ENCODE peak calls at places on chromosome 19, in six cellular contexts. One of them, this sample, is unnamed.

GRCh38 chr19:50332264-50333038 is 3.3 kb upstream of the KCNC3 start:
- DNase-seq in ovary: no peak
- DNase-seq in GM12878: no peak
- DNase-seq in SK-N-SH: no peak
- DNase-seq in hepatocyte: peak; percentile 64
- DNase-seq in osteoblast: peak; percentile 71
- DNase-seq in this sample: no peak

GRCh38 chr19:30664358-30665058 is 292.3 kb downstream of the ZNF536 start:
- DNase-seq in ovary: no peak
- DNase-seq in GM12878: no peak
- DNase-seq in SK-N-SH: peak; percentile 51
- DNase-seq in hepatocyte: peak; percentile 77
- DNase-seq in osteoblast: no peak
- DNase-seq in this sample: no peak

GRCh38 chr19:15737722-15738121 is at the start of gene OR10H3:
- DNase-seq in ovary: no peak
- DNase-seq in GM12878: no peak
- DNase-seq in SK-N-SH: no peak
- DNase-seq in hepatocyte: no peak
- DNase-seq in osteoblast: no peak
- DNase-seq in this sample: no peak

GRCh38 chr19:11195169-11195568 is 2.2 kb downstream of the KANK2 start:
- DNase-seq in ovary: no peak
- DNase-seq in GM12878: no peak
- DNase-seq in SK-N-SH: no peak
- DNase-seq in hepatocyte: no peak
- DNase-seq in osteoblast: peak; percentile 93
- DNase-seq in this sample: no peak

GRCh38 chr19:18762125-18763023 is 28.7 kb downstream of the COMP start:
- DNase-seq in ovary: peak; percentile 61
- DNase-seq in GM12878: no peak
- DNase-seq in SK-N-SH: peak; percentile 82
- DNase-seq in hepatocyte: peak; percentile 79
- DNase-seq in osteoblast: no peak
- DNase-seq in this sample: no peak

GRCh38 chr19:52946322-52947310 is 16.1 kb downstream of the ZNF816 start:
- DNase-seq in ovary: peak; percentile 50
- DNase-seq in GM12878: no peak
- DNase-seq in SK-N-SH: peak; percentile 54
- DNase-seq in hepatocyte: peak; percentile 78
- DNase-seq in osteoblast: peak; percentile 72
- DNase-seq in this sample: no peak

GRCh38 chr19:40592170-40592569 is 9.0 kb upstream of the LTBP4 start:
- DNase-seq in ovary: no peak
- DNase-seq in GM12878: no peak
- DNase-seq in SK-N-SH: peak; percentile 58
- DNase-seq in hepatocyte: no peak
- DNase-seq in osteoblast: peak; percentile 94
- DNase-seq in this sample: no peak

GRCh38 chr19:48780684-48781391 is 25.5 kb downstream of the FGF21 start:
- DNase-seq in ovary: no peak
- DNase-seq in GM12878: peak; percentile 54
- DNase-seq in SK-N-SH: no peak
- DNase-seq in hepatocyte: peak; percentile 60
- DNase-seq in osteoblast: peak; percentile 30
- DNase-seq in this sample: peak; percentile 49

GRCh38 chr19:3208317-3209207 is 15.9 kb upstream of the CELF5 start:
- DNase-seq in ovary: no peak
- DNase-seq in GM12878: no peak
- DNase-seq in SK-N-SH: no peak
- DNase-seq in hepatocyte: no peak
- DNase-seq in osteoblast: no peak
- DNase-seq in this sample: no peak

GRCh38 chr19:54521022-54521859 is 18.6 kb downstream of the LAIR2 start:
- DNase-seq in ovary: no peak
- DNase-seq in GM12878: peak; percentile 65
- DNase-seq in SK-N-SH: no peak
- DNase-seq in hepatocyte: no peak
- DNase-seq in osteoblast: no peak
- DNase-seq in this sample: no peak

GRCh38 chr19:52638601-52639000 is 446 bp upstream of the ZNF83 start:
- DNase-seq in ovary: peak; percentile 33
- DNase-seq in GM12878: no peak
- DNase-seq in SK-N-SH: peak; percentile 53
- DNase-seq in hepatocyte: peak; percentile 43
- DNase-seq in osteoblast: peak; percentile 69
- DNase-seq in this sample: no peak

GRCh38 chr19:46755077-46755852 is 9.0 kb upstream of the STRN4 start:
- DNase-seq in ovary: no peak
- DNase-seq in GM12878: no peak
- DNase-seq in SK-N-SH: no peak
- DNase-seq in hepatocyte: no peak
- DNase-seq in osteoblast: peak; percentile 93
- DNase-seq in this sample: no peak

GRCh38 chr19:3186377-3186688 is 603 bp downstream of the NCLN start:
- DNase-seq in ovary: no peak
- DNase-seq in GM12878: no peak
- DNase-seq in SK-N-SH: peak; percentile 60
- DNase-seq in hepatocyte: peak; percentile 38
- DNase-seq in osteoblast: no peak
- DNase-seq in this sample: no peak

GRCh38 chr19:6654347-6655310 is 15.3 kb downstream of the TNFSF14 start:
- DNase-seq in ovary: no peak
- DNase-seq in GM12878: no peak
- DNase-seq in SK-N-SH: no peak
- DNase-seq in hepatocyte: no peak
- DNase-seq in osteoblast: peak; percentile 32
- DNase-seq in this sample: no peak

GRCh38 chr19:35223084-35223790 is 5.3 kb downstream of the FAM187B start:
- DNase-seq in ovary: no peak
- DNase-seq in GM12878: no peak
- DNase-seq in SK-N-SH: no peak
- DNase-seq in hepatocyte: no peak
- DNase-seq in osteoblast: no peak
- DNase-seq in this sample: no peak

GRCh38 chr19:38893341-38893771 is 6.1 kb downstream of the SIRT2 start:
- DNase-seq in ovary: no peak
- DNase-seq in GM12878: no peak
- DNase-seq in SK-N-SH: no peak
- DNase-seq in hepatocyte: no peak
- DNase-seq in osteoblast: peak; percentile 66
- DNase-seq in this sample: no peak

GRCh38 chr19:38898788-38899446 is 501 bp downstream of the SIRT2 start:
- DNase-seq in ovary: no peak
- DNase-seq in GM12878: no peak
- DNase-seq in SK-N-SH: no peak
- DNase-seq in hepatocyte: no peak
- DNase-seq in osteoblast: peak; percentile 87
- DNase-seq in this sample: no peak

GRCh38 chr19:38891791-38892190 is 7.6 kb downstream of the SIRT2 start:
- DNase-seq in ovary: no peak
- DNase-seq in GM12878: no peak
- DNase-seq in SK-N-SH: no peak
- DNase-seq in hepatocyte: no peak
- DNase-seq in osteoblast: no peak
- DNase-seq in this sample: no peak

GRCh38 chr19:38892841-38893240 is 6.6 kb downstream of the SIRT2 start:
- DNase-seq in ovary: no peak
- DNase-seq in GM12878: no peak
- DNase-seq in SK-N-SH: no peak
- DNase-seq in hepatocyte: no peak
- DNase-seq in osteoblast: peak; percentile 70
- DNase-seq in this sample: no peak

GRCh38 chr19:38894968-38895367 is 4.5 kb downstream of the SIRT2 start:
- DNase-seq in ovary: no peak
- DNase-seq in GM12878: no peak
- DNase-seq in SK-N-SH: no peak
- DNase-seq in hepatocyte: no peak
- DNase-seq in osteoblast: peak; percentile 62
- DNase-seq in this sample: no peak
- TF ChIP-seq CTCF in ovary: no peak
- TF ChIP-seq CTCF in GM12878: no peak
- TF ChIP-seq CTCF in SK-N-SH: no peak
- TF ChIP-seq CTCF in hepatocyte: no peak
- TF ChIP-seq CTCF in osteoblast: no peak
- TF ChIP-seq CTCF in this sample: no peak

DNA sequence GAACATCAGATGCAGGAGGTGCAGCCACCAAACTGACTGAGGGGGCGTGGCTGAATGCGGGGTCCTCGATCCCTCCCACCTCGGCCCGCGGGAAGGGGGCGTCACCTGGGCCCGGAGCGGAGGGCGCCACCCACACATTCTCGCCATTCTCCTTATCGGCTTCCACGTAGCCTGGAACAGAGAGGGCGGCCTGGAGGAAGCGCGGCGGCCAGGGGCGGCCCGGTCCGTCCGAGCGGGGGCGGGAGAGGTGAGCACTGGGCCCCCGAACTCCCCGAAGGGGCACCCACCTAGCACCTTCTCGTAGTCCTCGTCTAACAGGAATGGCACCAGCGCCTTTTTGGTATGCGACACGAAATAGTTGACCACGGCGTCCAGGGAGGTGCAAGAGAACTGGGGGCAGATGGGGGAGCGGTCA is 11.8 kb downstream of the STAP2 start:
- DNase-seq in ovary: peak; percentile 47
- DNase-seq in GM12878: no peak
- DNase-seq in SK-N-SH: peak; percentile 75
- DNase-seq in hepatocyte: no peak
- DNase-seq in osteoblast: no peak
- DNase-seq in this sample: no peak
- H3K4me3 ChIP-seq in ovary: peak overlapping the region; percentile 48
- H3K4me3 ChIP-seq in GM12878: no peak overlapping the region
- H3K4me3 ChIP-seq in SK-N-SH: peak overlapping the region; percentile 54
- H3K4me3 ChIP-seq in hepatocyte: no peak overlapping the region
- H3K4me3 ChIP-seq in osteoblast: no peak overlapping the region
- H3K4me3 ChIP-seq in this sample: no peak overlapping the region

DNA sequence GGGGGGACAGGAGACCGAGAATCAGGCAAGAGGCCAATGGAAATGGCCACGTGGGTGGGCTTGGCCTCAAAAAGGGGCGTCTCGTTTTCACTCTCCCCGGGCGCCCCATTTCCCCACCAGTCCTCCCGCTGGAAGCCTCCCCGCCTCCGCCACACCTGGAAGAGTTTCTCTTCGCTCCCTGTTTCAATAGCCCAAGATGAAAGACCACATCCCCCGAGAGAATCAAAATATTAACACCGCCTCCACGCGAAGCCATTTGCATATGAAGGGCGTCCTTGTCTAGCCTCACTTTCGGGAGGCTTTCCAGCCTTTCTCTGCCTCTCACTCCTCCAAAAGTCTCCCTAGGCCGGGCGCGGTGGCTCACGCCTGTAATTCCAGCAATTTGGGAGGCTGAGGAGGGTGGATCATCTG is 691 bp upstream of the OLFM2 start:
- DNase-seq in ovary: no peak
- DNase-seq in GM12878: no peak
- DNase-seq in SK-N-SH: peak; percentile 35
- DNase-seq in hepatocyte: no peak
- DNase-seq in osteoblast: peak; percentile 85
- DNase-seq in this sample: no peak
- H3K27me3 ChIP-seq in ovary: no peaks in the 10 kb centered on the region
- H3K27me3 ChIP-seq in GM12878: no peaks in the 10 kb centered on the region
- H3K27me3 ChIP-seq in SK-N-SH: peaks cover 23% of the 10 kb centered on the region
- H3K27me3 ChIP-seq in hepatocyte: peaks cover 25% of the 10 kb centered on the region
- H3K27me3 ChIP-seq in osteoblast: peaks cover 39% of the 10 kb centered on the region
- H3K27me3 ChIP-seq in this sample: peaks cover 33% of the 10 kb centered on the region

DNA sequence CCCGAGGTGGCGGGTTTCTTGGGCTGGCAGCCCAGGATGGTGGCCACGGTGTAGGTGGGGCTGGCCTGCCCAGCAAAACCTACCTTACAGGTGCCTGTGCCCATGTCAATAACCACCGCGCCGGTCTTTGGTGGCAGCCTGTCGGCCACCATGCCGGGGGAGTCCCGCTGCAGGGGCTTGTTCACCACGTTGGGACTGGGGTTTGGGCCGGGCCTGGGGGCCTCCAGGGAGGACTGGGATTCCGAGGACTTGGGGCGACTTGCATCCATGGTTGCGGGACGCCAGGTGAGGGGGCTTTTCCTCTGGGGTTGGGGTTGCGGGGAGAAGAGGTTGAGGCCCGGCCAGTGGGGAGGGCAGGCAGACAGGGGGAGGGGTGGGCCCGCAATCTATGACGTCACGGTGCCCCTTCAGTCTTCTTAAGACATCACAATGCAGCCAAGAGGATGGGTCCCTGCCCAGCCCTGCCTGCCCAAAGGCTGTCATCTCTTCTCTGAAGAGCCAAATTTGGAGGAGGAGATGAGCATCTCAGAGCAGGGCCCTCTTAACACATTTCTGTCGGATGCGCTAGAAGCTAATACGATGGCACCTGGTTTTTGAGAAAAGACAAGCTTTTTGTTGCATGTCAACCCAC is at the start of gene ACTL9:
- DNase-seq in ovary: no peak
- DNase-seq in GM12878: no peak
- DNase-seq in SK-N-SH: no peak
- DNase-seq in hepatocyte: no peak
- DNase-seq in osteoblast: peak; percentile 53
- DNase-seq in this sample: no peak
- TF ChIP-seq CTCF in ovary: no peak
- TF ChIP-seq CTCF in GM12878: no peak
- TF ChIP-seq CTCF in SK-N-SH: no peak
- TF ChIP-seq CTCF in hepatocyte: no peak
- TF ChIP-seq CTCF in osteoblast: no peak
- TF ChIP-seq CTCF in this sample: no peak

GRCh38 chr19:4910594-4911273 is 1.4 kb downstream of the UHRF1 start:
- DNase-seq in ovary: no peak
- DNase-seq in GM12878: no peak
- DNase-seq in SK-N-SH: peak; percentile 62
- DNase-seq in hepatocyte: no peak
- DNase-seq in osteoblast: peak; percentile 91
- DNase-seq in this sample: no peak
- H3K4me3 ChIP-seq in ovary: peak overlapping the region; percentile 68
- H3K4me3 ChIP-seq in GM12878: peak overlapping the region; percentile 99
- H3K4me3 ChIP-seq in SK-N-SH: peak overlapping the region; percentile 62
- H3K4me3 ChIP-seq in hepatocyte: peak overlapping the region; percentile 76
- H3K4me3 ChIP-seq in osteoblast: peak overlapping the region; percentile 81
- H3K4me3 ChIP-seq in this sample: peak overlapping the region; percentile 75

DNA sequence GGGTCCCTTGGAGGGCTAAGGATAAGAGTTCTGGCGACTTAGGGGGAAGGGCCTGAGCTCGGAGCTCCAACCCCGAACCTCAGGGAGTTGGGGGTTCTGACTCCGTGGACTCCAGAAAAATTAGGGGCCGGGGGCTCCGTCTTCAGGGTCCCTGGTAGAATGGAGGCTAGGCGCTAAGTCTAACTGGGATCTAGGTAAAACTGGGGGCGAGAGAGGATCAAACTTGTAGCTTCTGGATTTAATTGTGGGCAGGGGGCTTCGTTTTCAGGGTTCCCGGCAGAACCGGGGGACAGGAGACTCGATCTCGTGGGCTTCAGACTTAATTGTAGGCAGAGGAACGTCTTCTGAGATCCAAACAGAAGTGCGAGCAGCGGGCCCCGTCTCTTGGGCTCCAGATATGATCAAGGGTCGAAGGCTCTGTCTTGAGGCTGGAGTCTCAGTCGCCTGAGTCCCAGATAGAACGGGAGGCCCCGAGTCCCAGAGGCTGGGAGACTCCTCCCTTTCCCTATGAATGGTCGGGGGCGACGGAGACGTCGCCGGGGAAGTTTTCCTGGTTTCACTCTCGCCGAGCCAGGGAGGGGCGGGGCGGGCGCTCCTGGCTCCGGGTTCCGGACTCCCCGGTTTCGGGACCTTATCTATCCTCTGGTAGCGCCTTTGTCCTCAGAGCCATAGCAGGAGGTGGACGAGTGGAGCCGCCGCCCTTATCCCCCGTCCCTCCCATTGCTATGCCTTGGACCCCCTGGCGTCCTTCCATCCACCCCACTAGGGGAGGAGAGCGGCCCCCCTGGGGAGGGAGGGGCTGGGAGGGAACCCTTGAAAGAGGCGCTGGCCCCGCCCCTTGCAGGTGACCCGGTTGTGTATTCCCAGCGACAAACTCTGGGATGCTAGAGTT is 1.3 kb downstream of the NECTIN2 start:
- DNase-seq in ovary: peak; percentile 83
- DNase-seq in GM12878: no peak
- DNase-seq in SK-N-SH: peak; percentile 51
- DNase-seq in hepatocyte: peak; percentile 92
- DNase-seq in osteoblast: peak; percentile 91
- DNase-seq in this sample: no peak
- H3K27me3 ChIP-seq in ovary: no peaks in the 10 kb centered on the region
- H3K27me3 ChIP-seq in GM12878: peaks cover 9% of the 10 kb centered on the region
- H3K27me3 ChIP-seq in SK-N-SH: no peaks in the 10 kb centered on the region
- H3K27me3 ChIP-seq in hepatocyte: no peaks in the 10 kb centered on the region
- H3K27me3 ChIP-seq in osteoblast: no peaks in the 10 kb centered on the region
- H3K27me3 ChIP-seq in this sample: no peaks in the 10 kb centered on the region